ENCODE peak calls at places on chromosomes 13 and 19, in six cellular contexts. E is adrenal gland, L is A549, U is transverse colon, C is MM.1S, H is left ventricle myocardium inferior. N is an unnamed sample.

GRCh38 chr19:15644066-15644741 is 3.5 kb downstream of the CYP4F3 start:
- DNase-seq in E (no peak), L (no peak), U (no peak), C (no peak), H (no peak), N (no peak)

GRCh38 chr13:90867336-90867683 is 480.2 kb upstream of the MIR17HG start:
- DNase-seq in E (peak; percentile 68), L (peak; percentile 14), U (peak; percentile 63), C (peak; percentile 38), H (peak; percentile 50), N (peak; percentile 68)

GRCh38 chr13:94173312-94173854 is 306.1 kb downstream of the DCT start:
- DNase-seq in E (no peak), L (no peak), U (no peak), C (no peak), H (no peak), N (no peak)

GRCh38 chr19:18470153-18470552 is 32.2 kb upstream of the ISYNA1 start:
- DNase-seq in E (peak; percentile 46), L (no peak), U (no peak), C (no peak), H (no peak), N (no peak)

GRCh38 chr19:38502410-38503143 is 69.1 kb downstream of the RYR1 start:
- DNase-seq in E (no peak), L (peak; percentile 66), U (no peak), C (no peak), H (no peak), N (no peak)

GRCh38 chr19:7400815-7401214 is 52.1 kb downstream of the ARHGEF18 start:
- DNase-seq in E (no peak), L (no peak), U (no peak), C (no peak), H (no peak), N (no peak)

GRCh38 chr13:33798023-33798422 is 19.9 kb upstream of the RFC3 start:
- DNase-seq in E (no peak), L (no peak), U (no peak), C (no peak), H (no peak), N (no peak)

GRCh38 chr13:95641961-95642621 is 2.4 kb downstream of the DZIP1 start:
- DNase-seq in E (peak; percentile 26), L (no peak), U (peak; percentile 41), C (no peak), H (peak; percentile 41), N (peak; percentile 22)

GRCh38 chr13:96179309-96179708 is 89.4 kb downstream of the HS6ST3 start:
- DNase-seq in E (no peak), L (no peak), U (no peak), C (no peak), H (no peak), N (no peak)

GRCh38 chr19:48740705-48741030 is 258 bp upstream of the RASIP1 start:
- DNase-seq in E (no peak), L (no peak), U (no peak), C (no peak), H (no peak), N (no peak)

GRCh38 chr13:48626726-48627451 is 26.8 kb upstream of the CYSLTR2 start:
- DNase-seq in E (no peak), L (no peak), U (no peak), C (no peak), H (no peak), N (no peak)

GRCh38 chr13:33135097-33135496 is 118.9 kb downstream of the KL start:
- DNase-seq in E (no peak), L (no peak), U (no peak), C (no peak), H (no peak), N (no peak)

GRCh38 chr19:49499030-49499670 is 2.9 kb downstream of the RPS11 start:
- DNase-seq in E (peak; percentile 58), L (no peak), U (no peak), C (no peak), H (no peak), N (no peak)

GRCh38 chr13:91347996-91348905 is 764 bp downstream of the MIR17HG start:
- DNase-seq in E (peak; percentile 57), L (peak; percentile 48), U (peak; percentile 56), C (peak; percentile 31), H (peak; percentile 46), N (peak; percentile 57)

GRCh38 chr19:43504426-43505185 is at the start of gene PHLDB3:
- DNase-seq in E (peak; percentile 54), L (no peak), U (peak; percentile 60), C (peak; percentile 39), H (no peak), N (peak; percentile 69)

GRCh38 chr19:55618426-55618825 is 5.9 kb downstream of the ZNF784 start:
- DNase-seq in E (no peak), L (no peak), U (no peak), C (no peak), H (no peak), N (no peak)

GRCh38 chr19:10552596-10553053 is 8.9 kb downstream of the ATG4D start:
- DNase-seq in E (no peak), L (peak; percentile 48), U (no peak), C (no peak), H (no peak), N (no peak)

GRCh38 chr19:58560921-58561320 is 2.5 kb upstream of the UBE2M start:
- DNase-seq in E (no peak), L (no peak), U (no peak), C (no peak), H (no peak), N (no peak)

GRCh38 chr13:46050771-46051170 is 1.8 kb downstream of the ZC3H13 start:
- DNase-seq in E (no peak), L (no peak), U (no peak), C (no peak), H (no peak), N (no peak)

GRCh38 chr19:45607071-45608029 is 5.3 kb upstream of the GPR4 start:
- DNase-seq in E (peak; percentile 84), L (peak; percentile 77), U (peak; percentile 77), C (no peak), H (peak; percentile 79), N (peak; percentile 68)

GRCh38 chr19:44890366-44891015 is 563 bp upstream of the TOMM40 start:
- DNase-seq in E (no peak), L (peak; percentile 100), U (no peak), C (peak; percentile 100), H (no peak), N (peak; percentile 100)

GRCh38 chr13:111561091-111561778 is 240.8 kb downstream of the TEX29 start:
- DNase-seq in E (no peak), L (no peak), U (no peak), C (no peak), H (no peak), N (no peak)

GRCh38 chr13:50198508-50198907 is 183.3 kb downstream of the KCNRG start:
- DNase-seq in E (no peak), L (no peak), U (no peak), C (no peak), H (no peak), N (no peak)

GRCh38 chr19:18172331-18173053 is 1.1 kb upstream of the IFI30 start:
- DNase-seq in E (no peak), L (no peak), U (no peak), C (no peak), H (no peak), N (no peak)

GRCh38 chr19:42282810-42283247 is 13.8 kb downstream of the CIC start:
- DNase-seq in E (no peak), L (no peak), U (no peak), C (no peak), H (no peak), N (no peak)
- H3K4me1 ChIP-seq in E (peaks cover 70% of the 10 kb centered on the region), L (peaks cover 66% of the 10 kb centered on the region), U (peaks cover 67% of the 10 kb centered on the region), C (peaks cover 21% of the 10 kb centered on the region), H (peaks cover 84% of the 10 kb centered on the region), N (peaks cover 26% of the 10 kb centered on the region)

GRCh38 chr19:2422951-2423880 is 4.2 kb downstream of the TIMM13 start:
- DNase-seq in E (no peak), L (no peak), U (no peak), C (no peak), H (no peak), N (peak; percentile 83)
- TF ChIP-seq CTCF in E (no peak), L (no peak), U (no peak), C (no peak), H (no peak), N (no peak)

DNA sequence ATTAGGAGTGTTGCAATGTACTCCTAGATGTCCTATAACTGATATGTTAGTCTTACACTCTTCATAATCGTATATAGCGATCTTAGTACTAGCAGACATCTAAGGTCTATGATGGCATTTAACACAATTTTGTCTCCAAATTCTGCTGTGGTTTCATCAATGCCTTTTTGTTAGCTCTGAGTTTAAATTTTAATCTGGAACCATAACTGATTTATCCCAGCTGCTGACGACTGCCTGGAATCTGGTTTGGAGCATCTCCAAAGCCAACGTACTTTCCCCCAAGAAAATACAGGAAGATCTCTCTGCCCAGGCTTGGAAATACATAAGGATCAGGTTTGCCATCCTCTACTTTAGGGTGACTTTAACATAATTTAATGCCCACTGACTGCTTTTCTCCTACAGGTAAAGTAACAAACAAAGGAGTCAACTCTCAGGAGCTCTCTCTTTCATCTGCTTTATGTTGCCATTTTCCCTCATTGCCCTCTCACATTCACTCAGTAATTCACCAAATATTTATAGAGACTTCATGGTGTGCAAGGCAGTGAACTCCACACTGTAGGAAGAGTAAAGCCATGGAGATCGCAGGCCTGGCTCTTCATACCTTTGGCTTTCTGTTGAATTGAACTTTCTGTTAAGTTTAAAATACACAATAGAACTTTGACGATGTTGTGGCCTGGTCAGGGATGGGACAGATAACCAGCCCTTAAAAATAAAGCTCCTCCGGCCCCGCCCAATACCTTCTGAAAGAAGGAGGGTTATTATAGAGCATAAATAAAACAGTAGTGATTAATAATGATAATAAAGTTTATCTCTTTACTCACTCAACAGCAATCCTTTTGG is 23.3 kb upstream of the SPART start:
- DNase-seq in E (no peak), L (no peak), U (no peak), C (no peak), H (no peak), N (no peak)
- H3K27ac ChIP-seq in E (no peak overlapping the region), L (no peak overlapping the region), U (no peak overlapping the region), C (no peak overlapping the region), H (peak overlapping the region; percentile 52), N (no peak overlapping the region)

GRCh38 chr19:30445385-30445784 is 73.2 kb downstream of the ZNF536 start:
- DNase-seq in E (no peak), L (no peak), U (no peak), C (no peak), H (no peak), N (no peak)
- H3K4me1 ChIP-seq in E (peaks cover 9% of the 10 kb centered on the region), L (no peaks in the 10 kb centered on the region), U (no peaks in the 10 kb centered on the region), C (no peaks in the 10 kb centered on the region), H (peaks cover 4% of the 10 kb centered on the region), N (no peaks in the 10 kb centered on the region)

DNA sequence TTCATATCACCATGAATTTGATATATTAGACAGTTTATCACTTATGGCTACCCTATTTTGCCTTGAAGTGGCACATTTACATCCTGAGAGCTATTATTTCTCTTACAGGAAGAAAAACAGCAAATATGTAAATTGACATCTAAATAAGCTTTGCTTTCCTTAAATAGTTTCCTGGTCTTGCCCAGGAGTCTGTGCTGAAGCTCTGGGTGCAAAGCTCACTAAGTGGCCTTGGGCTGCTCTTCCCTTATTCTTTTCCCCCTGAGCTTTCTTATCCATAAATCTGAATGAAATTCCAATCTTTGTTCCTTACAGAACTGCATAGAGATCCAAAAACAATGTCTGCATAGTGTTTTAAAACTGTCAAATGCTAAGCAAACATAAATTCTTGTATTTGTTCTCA is 56.3 kb downstream of the TNFSF13B start:
- DNase-seq in E (no peak), L (no peak), U (no peak), C (no peak), H (no peak), N (no peak)
- TF ChIP-seq CTCF in E (no peak), L (no peak), U (no peak), C (no peak), H (no peak), N (no peak)

N was measured in pancreas.